ENCODE peak calls at places on chromosomes 6 and 20, in six cellular contexts. X, Y, K, T, D and H are unnamed samples.
A peak's percentile ranks its signal among the peaks of the same experiment; 100 is the strongest.

GRCh38 chr6:97186416-97186999 is 96.5 kb downstream of the MMS22L start:
- DNase-seq in X (peak; percentile 28), Y (peak; percentile 55), K (peak; percentile 85), T (peak; percentile 51), D (peak; percentile 67), H (no peak)

GRCh38 chr6:80725156-80725930 is 618.9 kb downstream of the BCKDHB start:
- DNase-seq in X (no peak), Y (no peak), K (no peak), T (no peak), D (no peak), H (no peak)

GRCh38 chr20:48791014-48791413 is 36.8 kb downstream of the PREX1 start:
- DNase-seq in X (no peak), Y (no peak), K (no peak), T (no peak), D (no peak), H (no peak)

GRCh38 chr6:11460001-11460668 is 77.4 kb upstream of the TMEM170B start:
- DNase-seq in X (no peak), Y (no peak), K (no peak), T (no peak), D (no peak), H (no peak)

GRCh38 chr20:44495257-44495656 is 19.6 kb downstream of the TTPAL start:
- DNase-seq in X (no peak), Y (no peak), K (no peak), T (no peak), D (no peak), H (no peak)

GRCh38 chr6:167306401-167306998 is 15.4 kb downstream of the UNC93A start:
- DNase-seq in X (no peak), Y (no peak), K (no peak), T (no peak), D (no peak), H (no peak)

GRCh38 chr6:109440325-109441068 is at the start of the genes PPIL6 and SMPD2:
- DNase-seq in X (peak; percentile 92), Y (peak; percentile 92), K (peak; percentile 97), T (peak; percentile 92), D (peak; percentile 90), H (peak; percentile 97)

GRCh38 chr20:16556299-16556698 is 16.9 kb downstream of the KIF16B start:
- DNase-seq in X (no peak), Y (no peak), K (no peak), T (no peak), D (no peak), H (no peak)

GRCh38 chr20:45842169-45842812 is 8.7 kb downstream of the SNX21 start:
- DNase-seq in X (no peak), Y (no peak), K (no peak), T (no peak), D (peak; percentile 32), H (no peak)

GRCh38 chr6:88749849-88750248 is 213.6 kb downstream of the RNGTT start:
- DNase-seq in X (no peak), Y (no peak), K (no peak), T (no peak), D (no peak), H (no peak)

GRCh38 chr6:144220031-144220790 is 64.9 kb upstream of the UTRN start:
- DNase-seq in X (no peak), Y (no peak), K (no peak), T (no peak), D (no peak), H (no peak)

GRCh38 chr20:17660667-17661066 is 21.4 kb downstream of the RRBP1 start:
- DNase-seq in X (no peak), Y (no peak), K (no peak), T (no peak), D (no peak), H (no peak)

GRCh38 chr20:13984211-13984610 is 6.2 kb downstream of the SEL1L2 start:
- DNase-seq in X (no peak), Y (no peak), K (no peak), T (no peak), D (no peak), H (no peak)

GRCh38 chr6:37794825-37795224 is 24.7 kb upstream of the ZFAND3 start:
- DNase-seq in X (no peak), Y (no peak), K (no peak), T (no peak), D (no peak), H (no peak)

GRCh38 chr20:57656252-57656820 is 36.1 kb upstream of the ZBP1 start:
- DNase-seq in X (no peak), Y (peak; percentile 40), K (peak; percentile 33), T (no peak), D (no peak), H (no peak)

GRCh38 chr6:31210119-31210518 is 39.6 kb upstream of the POU5F1 start:
- DNase-seq in X (no peak), Y (no peak), K (no peak), T (no peak), D (no peak), H (no peak)

GRCh38 chr6:22145823-22146379 is 150.9 kb downstream of the PRL start:
- DNase-seq in X (no peak), Y (no peak), K (peak; percentile 73), T (peak; percentile 26), D (no peak), H (peak; percentile 33)

DNA sequence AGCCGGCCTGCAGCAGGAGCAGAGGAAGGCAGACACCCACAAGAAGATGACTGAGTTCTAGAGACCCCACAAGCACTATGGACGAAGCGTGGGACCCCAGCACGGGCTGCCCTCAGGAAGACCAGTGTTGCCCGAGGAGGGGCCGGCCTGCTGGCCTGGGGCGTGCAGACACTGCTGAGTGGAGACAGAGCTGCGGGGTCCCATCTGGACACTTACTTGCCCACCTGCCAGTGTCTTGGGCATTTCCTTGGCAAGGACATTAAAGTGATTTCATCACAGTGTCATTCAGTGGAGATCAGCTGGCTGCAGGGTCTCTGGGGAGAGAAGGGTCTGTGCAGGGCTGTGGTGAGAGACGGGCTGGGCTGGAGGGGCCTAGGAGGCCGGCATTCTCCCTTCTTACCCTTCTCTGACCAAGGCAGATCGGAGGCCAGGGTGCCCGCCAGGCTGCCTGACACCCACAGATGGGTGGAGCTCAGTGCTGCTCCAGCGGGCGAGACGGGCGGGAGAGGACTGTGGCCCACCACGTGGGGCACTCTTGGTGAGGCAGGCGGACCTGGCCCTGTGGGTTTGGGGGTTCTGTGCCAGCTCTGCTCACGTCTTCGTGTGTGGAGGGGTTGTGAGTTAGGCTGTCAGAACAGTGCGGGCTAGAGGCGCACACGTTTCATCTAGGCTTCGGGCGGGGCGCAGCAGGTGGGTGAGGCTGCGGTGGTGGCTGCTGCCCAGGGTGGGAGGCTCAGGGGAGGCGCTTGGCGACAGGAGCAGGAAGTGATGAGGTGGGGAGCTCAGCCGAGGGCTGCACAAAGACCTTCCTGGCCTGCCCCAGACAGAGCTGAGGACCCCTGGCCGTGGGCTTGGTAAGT is at the start of gene LIME1:
- DNase-seq in X (no peak), Y (peak; percentile 56), K (peak; percentile 48), T (peak; percentile 39), D (peak; percentile 83), H (no peak)
- H3K4me3 ChIP-seq in X (peak within 1 kb of the TSS; percentile 64), Y (peak within 1 kb of the TSS; percentile 68), K (no peak within 1 kb of the TSS), T (no peak within 1 kb of the TSS), D (peak within 1 kb of the TSS; percentile 52), H (peak within 1 kb of the TSS; percentile 43)

GRCh38 chr6:154974485-154975149 is 20.5 kb upstream of the TIAM2 start:
- DNase-seq in X (no peak), Y (no peak), K (peak; percentile 70), T (no peak), D (no peak), H (no peak)
- TF ChIP-seq CTCF in X (no peak), Y (no peak), K (peak; percentile 64), T (no peak), D (no peak), H (no peak)

DNA sequence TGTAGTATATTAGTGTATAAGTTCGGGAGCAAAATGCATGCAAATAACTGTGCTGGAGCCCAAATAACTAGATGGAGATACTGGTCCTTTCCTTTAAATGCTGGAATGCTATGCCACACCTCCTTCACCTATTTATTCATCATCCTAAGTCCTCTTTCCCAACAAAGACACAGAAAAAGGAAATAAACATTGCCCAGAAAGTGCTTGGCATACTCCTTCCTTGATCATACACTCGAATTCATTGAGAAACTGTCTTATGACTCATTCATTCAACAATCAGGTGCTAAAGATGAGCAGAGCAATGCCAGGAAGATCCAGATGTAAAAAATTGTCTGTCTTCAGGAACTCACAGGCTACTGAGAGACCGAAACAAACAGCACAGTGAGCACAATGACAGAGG is 162.9 kb upstream of the NRSN1 start:
- DNase-seq in X (no peak), Y (no peak), K (no peak), T (no peak), D (no peak), H (no peak)
- H3K27me3 ChIP-seq in X (no peaks in the 10 kb centered on the region), Y (no peaks in the 10 kb centered on the region), K (no peaks in the 10 kb centered on the region), T (no peaks in the 10 kb centered on the region), D (no peaks in the 10 kb centered on the region), H (no peaks in the 10 kb centered on the region)

GRCh38 chr6:29680904-29681303 is at the start of gene ZFP57:
- DNase-seq in X (no peak), Y (no peak), K (no peak), T (no peak), D (no peak), H (no peak)

GRCh38 chr6:29679962-29680361 is 990 bp downstream of the ZFP57 start:
- DNase-seq in X (no peak), Y (no peak), K (no peak), T (no peak), D (no peak), H (no peak)

GRCh38 chr6:29678114-29678513 is 2.8 kb downstream of the ZFP57 start:
- DNase-seq in X (no peak), Y (no peak), K (no peak), T (no peak), D (no peak), H (no peak)

GRCh38 chr6:29681811-29682210 is 859 bp upstream of the ZFP57 start:
- DNase-seq in X (no peak), Y (no peak), K (no peak), T (no peak), D (no peak), H (no peak)

GRCh38 chr6:29680416-29680815 is 536 bp downstream of the ZFP57 start:
- DNase-seq in X (no peak), Y (no peak), K (no peak), T (no peak), D (no peak), H (no peak)
- H3K4me3 ChIP-seq in X (no peak overlapping the region), Y (no peak overlapping the region), K (no peak overlapping the region), T (no peak overlapping the region), D (no peak overlapping the region), H (no peak overlapping the region)

GRCh38 chr6:35419431-35419830 is 32.7 kb upstream of the FANCE start:
- DNase-seq in X (no peak), Y (no peak), K (peak; percentile 54), T (no peak), D (no peak), H (no peak)
- TF ChIP-seq CTCF in X (no peak), Y (no peak), K (peak; percentile 63), T (no peak), D (no peak), H (no peak)

DNA sequence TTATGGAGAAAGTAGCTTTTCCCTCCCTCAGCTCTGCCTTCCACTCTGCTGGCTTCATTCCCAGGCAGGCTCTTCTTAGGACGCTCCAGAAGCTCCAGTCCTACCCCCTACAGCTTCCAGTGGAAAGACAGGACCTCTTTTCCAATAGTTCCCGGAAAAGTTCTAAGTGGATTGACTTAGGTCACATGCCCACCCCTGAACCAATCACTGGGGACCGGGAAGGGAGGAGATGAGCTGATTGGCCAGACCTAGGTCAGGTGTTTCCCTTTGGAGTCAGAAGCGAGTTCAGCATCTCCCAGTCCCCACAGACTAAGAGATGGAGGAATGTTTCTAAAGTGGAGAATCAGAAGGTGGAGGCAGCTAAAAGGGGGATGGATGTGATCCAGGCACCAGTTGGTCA is 62.9 kb upstream of the KCNG1 start:
- DNase-seq in X (no peak), Y (no peak), K (peak; percentile 45), T (no peak), D (no peak), H (no peak)
- H3K27me3 ChIP-seq in X (peaks cover 59% of the 10 kb centered on the region), Y (peaks cover 70% of the 10 kb centered on the region), K (no peaks in the 10 kb centered on the region), T (no peaks in the 10 kb centered on the region), D (peaks cover 18% of the 10 kb centered on the region), H (peaks cover 2% of the 10 kb centered on the region)

GRCh38 chr20:59932616-59933295 is 681 bp downstream of the SYCP2 start:
- DNase-seq in X (peak; percentile 10), Y (peak; percentile 47), K (no peak), T (peak; percentile 29), D (no peak), H (no peak)
- H3K4me3 ChIP-seq in X (peak overlapping the region; percentile 97), Y (peak overlapping the region; percentile 68), K (no peak overlapping the region), T (no peak overlapping the region), D (peak overlapping the region; percentile 77), H (no peak overlapping the region)